ENCODE peak calls at places on chromosomes 4 and X, in six cellular contexts. T is neural crest cell, B is brain microvascular endothelial cell, N is RWPE1, C is transverse colon, I is cardiac muscle cell. Y is an unnamed sample.

GRCh38 chr4:79319975-79320374 is 5.9 kb downstream of the NAA11 start:
- DNase-seq in T (no peak), B (no peak), N (no peak), C (no peak), I (no peak), Y (no peak)

GRCh38 chr4:38664704-38665401 is 854 bp downstream of the KLF3 start:
- DNase-seq in T (peak), B (no peak), N (peak), C (peak), I (peak), Y (no peak)

GRCh38 chr4:108783666-108784463 is 21.0 kb upstream of the ETNPPL start:
- DNase-seq in T (no peak), B (no peak), N (no peak), C (no peak), I (peak), Y (no peak)

GRCh38 chr4:153530284-153530995 is 64.3 kb downstream of the TMEM131L start:
- DNase-seq in T (no peak), B (no peak), N (no peak), C (no peak), I (no peak), Y (no peak)

GRCh38 chr4:1242506-1243450 is 6.2 kb downstream of the CTBP1 start:
- DNase-seq in T (no peak), B (no peak), N (no peak), C (peak), I (no peak), Y (no peak)

GRCh38 chrX:49610718-49611310 is 12.0 kb downstream of the GAGE1 start:
- DNase-seq in T (no peak), B (no peak), N (no peak), C (no peak), I (no peak), Y (no peak)

GRCh38 chrX:130125090-130125489 is 14.8 kb upstream of the ELF4 start:
- DNase-seq in T (no peak), B (no peak), N (peak), C (peak), I (peak), Y (no peak)

GRCh38 chr4:145075742-145076472 is 22.1 kb downstream of the ANAPC10 start:
- DNase-seq in T (no peak), B (no peak), N (no peak), C (no peak), I (no peak), Y (no peak)

GRCh38 chr4:91754716-91755115 is 549.0 kb upstream of the GRID2 start:
- DNase-seq in T (no peak), B (no peak), N (no peak), C (no peak), I (peak), Y (no peak)

GRCh38 chrX:154459843-154460242 is 1.8 kb downstream of the PLXNA3 start:
- DNase-seq in T (no peak), B (no peak), N (no peak), C (no peak), I (no peak), Y (no peak)

GRCh38 chrX:8731579-8732395 is at the start of gene ANOS1:
- DNase-seq in T (peak), B (no peak), N (peak), C (no peak), I (peak), Y (no peak)

GRCh38 chrX:19545651-19546050 is 30.3 kb upstream of the MAP3K15 start:
- DNase-seq in T (no peak), B (no peak), N (no peak), C (no peak), I (no peak), Y (peak)

GRCh38 chrX:110087485-110088356 is 84.8 kb downstream of the TMEM164 start:
- DNase-seq in T (no peak), B (peak), N (peak), C (no peak), I (peak), Y (no peak)

GRCh38 chr4:96025031-96025430 is 185.1 kb downstream of the PDHA2 start:
- DNase-seq in T (no peak), B (no peak), N (no peak), C (no peak), I (no peak), Y (no peak)

GRCh38 chrX:49876750-49877149 is 2.5 kb upstream of the USP27X start:
- DNase-seq in T (no peak), B (peak), N (peak), C (no peak), I (peak), Y (no peak)

DNA sequence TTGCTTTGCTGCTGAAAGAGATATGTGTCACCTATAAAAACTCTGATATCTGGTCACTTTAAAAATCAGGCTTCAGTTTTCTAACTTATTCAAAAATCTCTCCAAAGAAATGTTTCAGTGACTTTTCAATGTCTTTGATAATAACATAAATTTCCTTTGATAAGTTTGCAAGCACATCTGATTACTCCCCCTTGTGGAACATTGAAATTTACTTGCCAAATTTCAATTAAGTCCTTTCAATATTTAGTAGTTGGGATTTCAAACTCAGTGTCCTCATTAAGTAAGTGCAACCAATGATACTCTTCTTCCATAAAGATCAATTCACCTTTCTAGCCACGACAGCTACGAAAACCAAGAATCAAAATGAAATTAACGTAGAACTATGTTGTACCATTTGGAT is 151.3 kb upstream of the FAM47C start:
- DNase-seq in T (no peak), B (no peak), N (no peak), C (no peak), I (peak), Y (no peak)
- TF ChIP-seq CTCF in T (peak), B (no peak), N (no peak), C (no peak), I (no peak), Y (peak)

DNA sequence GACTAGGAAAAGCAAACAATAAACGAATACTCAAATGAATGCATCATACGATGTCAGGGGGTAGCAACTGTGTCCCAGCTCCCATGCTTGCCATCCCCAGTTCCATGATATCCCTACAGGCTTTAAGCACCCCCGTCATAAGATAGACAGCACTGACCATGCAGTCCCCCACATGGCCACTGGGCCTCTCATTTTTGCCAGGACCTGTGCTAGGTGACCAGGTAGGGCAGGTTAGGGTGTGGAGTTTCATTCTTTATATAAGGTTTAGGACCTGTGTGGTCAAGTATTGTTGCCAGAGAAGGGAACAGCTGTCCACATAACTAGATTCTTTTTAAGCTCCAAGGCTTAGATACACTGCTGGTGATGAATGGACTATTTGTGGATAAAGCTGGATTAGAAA is 9.7 kb downstream of the PPEF2 start:
- DNase-seq in T (no peak), B (no peak), N (peak), C (no peak), I (no peak), Y (no peak)
- TF ChIP-seq CTCF in T (peak), B (peak), N (no peak), C (no peak), I (no peak), Y (peak)

GRCh38 chr4:4385729-4386295 is 1.1 kb upstream of the NSG1 start:
- DNase-seq in T (no peak), B (no peak), N (no peak), C (no peak), I (no peak), Y (no peak)

GRCh38 chr4:4386296-4386735 is 586 bp upstream of the NSG1 start:
- DNase-seq in T (no peak), B (no peak), N (no peak), C (no peak), I (peak), Y (no peak)

GRCh38 chr4:4386736-4387392 is at the start of gene NSG1:
- DNase-seq in T (peak), B (no peak), N (peak), C (no peak), I (peak), Y (no peak)

GRCh38 chr4:4383085-4383484 is 3.8 kb upstream of the NSG1 start:
- DNase-seq in T (no peak), B (no peak), N (no peak), C (no peak), I (no peak), Y (no peak)

DNA sequence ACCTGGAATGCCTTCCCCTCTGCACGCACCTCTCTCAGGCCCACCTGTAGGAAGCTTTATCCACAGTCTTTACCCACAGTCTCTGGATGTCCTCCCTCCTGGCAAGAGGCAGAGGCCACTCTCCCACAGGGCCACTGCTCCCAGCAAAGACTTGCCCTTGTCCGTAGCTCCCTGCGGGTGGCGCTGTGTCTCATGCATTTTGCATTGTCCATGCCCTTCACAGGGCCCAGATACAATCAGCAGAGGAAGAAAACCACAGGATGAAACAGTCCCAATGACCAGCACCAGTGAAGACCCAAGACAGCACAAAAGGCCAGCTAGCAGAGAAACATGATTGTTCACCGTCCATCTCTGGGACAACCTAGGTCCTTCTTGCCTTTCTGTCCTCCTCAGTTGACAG is 2.1 kb upstream of the NSG1 start:
- DNase-seq in T (no peak), B (no peak), N (no peak), C (no peak), I (peak), Y (no peak)
- TF ChIP-seq CTCF in T (peak), B (peak), N (no peak), C (no peak), I (peak), Y (peak)

DNA sequence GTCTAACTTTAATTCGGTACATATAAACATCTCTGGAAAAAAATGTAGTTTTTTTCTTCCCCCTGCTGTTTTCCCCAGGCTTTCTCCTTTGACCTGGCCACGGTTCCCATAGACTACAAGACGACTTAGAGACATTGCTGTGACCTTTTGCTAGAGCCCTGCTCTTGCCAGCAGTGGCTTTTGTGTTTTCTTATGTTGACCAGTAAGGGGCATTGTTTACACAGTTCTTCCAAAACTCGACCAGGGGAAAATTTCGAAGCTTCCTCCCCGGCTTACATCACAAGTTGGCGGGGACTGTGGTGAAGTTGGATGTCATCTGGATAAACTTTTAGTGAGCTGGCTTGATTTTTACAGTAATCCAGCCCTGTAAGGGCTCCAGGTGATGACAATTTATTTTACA is 9.3 kb downstream of the CCDC160 start:
- DNase-seq in T (no peak), B (no peak), N (no peak), C (no peak), I (peak), Y (no peak)
- TF ChIP-seq CTCF in T (no peak), B (no peak), N (no peak), C (no peak), I (no peak), Y (no peak)

GRCh38 chr4:140150636-140150885 is 3.4 kb downstream of the MAML3 start:
- DNase-seq in T (no peak), B (peak), N (peak), C (peak), I (no peak), Y (no peak)

GRCh38 chr4:140151700-140152014 is 2.3 kb downstream of the MAML3 start:
- DNase-seq in T (peak), B (peak), N (peak), C (peak), I (peak), Y (peak)

GRCh38 chr4:140152015-140152703 is 1.8 kb downstream of the MAML3 start:
- DNase-seq in T (peak), B (no peak), N (peak), C (peak), I (no peak), Y (peak)

GRCh38 chr4:140150886-140151699 is 2.9 kb downstream of the MAML3 start:
- DNase-seq in T (peak), B (peak), N (peak), C (peak), I (peak), Y (peak)

GRCh38 chr4:140149851-140150635 is 3.9 kb downstream of the MAML3 start:
- DNase-seq in T (peak), B (peak), N (peak), C (peak), I (peak), Y (peak)
- TF ChIP-seq CTCF in T (peak), B (peak), N (no peak), C (peak), I (no peak), Y (peak)